ENCODE peak calls at places on chromosome 15, in eight cellular contexts. One of them, this sample, is unnamed.

GRCh38 chr15:19987389-19988048 is 554.1 kb downstream of the GOLGA6L6 start:
- DNase-seq in OCI-LY7: peak
- DNase-seq in PC-3: peak
- DNase-seq in uterus: no peak
- DNase-seq in CD8-positive, alpha-beta T cell: no peak
- DNase-seq in ovary: no peak
- DNase-seq in AG04450: no peak
- DNase-seq in breast epithelium: no peak
- DNase-seq in this sample: no peak

GRCh38 chr15:99057697-99058420 is 47.0 kb upstream of the SYNM start:
- DNase-seq in OCI-LY7: no peak
- DNase-seq in PC-3: no peak
- DNase-seq in uterus: no peak
- DNase-seq in CD8-positive, alpha-beta T cell: no peak
- DNase-seq in ovary: peak
- DNase-seq in AG04450: no peak
- DNase-seq in breast epithelium: no peak
- DNase-seq in this sample: no peak

GRCh38 chr15:80072285-80072684 is 12.8 kb downstream of the ZFAND6 start:
- DNase-seq in OCI-LY7: peak
- DNase-seq in PC-3: peak
- DNase-seq in uterus: no peak
- DNase-seq in CD8-positive, alpha-beta T cell: no peak
- DNase-seq in ovary: no peak
- DNase-seq in AG04450: peak
- DNase-seq in breast epithelium: no peak
- DNase-seq in this sample: no peak

GRCh38 chr15:29064731-29065130 is 179.0 kb downstream of the APBA2 start:
- DNase-seq in OCI-LY7: no peak
- DNase-seq in PC-3: no peak
- DNase-seq in uterus: no peak
- DNase-seq in CD8-positive, alpha-beta T cell: no peak
- DNase-seq in ovary: no peak
- DNase-seq in AG04450: no peak
- DNase-seq in breast epithelium: no peak
- DNase-seq in this sample: no peak

GRCh38 chr15:50256188-50257041 is 9.1 kb downstream of the HDC start:
- DNase-seq in OCI-LY7: no peak
- DNase-seq in PC-3: peak
- DNase-seq in uterus: no peak
- DNase-seq in CD8-positive, alpha-beta T cell: no peak
- DNase-seq in ovary: no peak
- DNase-seq in AG04450: peak
- DNase-seq in breast epithelium: no peak
- DNase-seq in this sample: no peak

GRCh38 chr15:95295311-95295710 is 1035.2 kb upstream of the NR2F2 start:
- DNase-seq in OCI-LY7: no peak
- DNase-seq in PC-3: no peak
- DNase-seq in uterus: no peak
- DNase-seq in CD8-positive, alpha-beta T cell: no peak
- DNase-seq in ovary: no peak
- DNase-seq in AG04450: no peak
- DNase-seq in breast epithelium: no peak
- DNase-seq in this sample: no peak

GRCh38 chr15:34049096-34049495 is 10.1 kb upstream of the AVEN start:
- DNase-seq in OCI-LY7: no peak
- DNase-seq in PC-3: peak
- DNase-seq in uterus: no peak
- DNase-seq in CD8-positive, alpha-beta T cell: no peak
- DNase-seq in ovary: no peak
- DNase-seq in AG04450: peak
- DNase-seq in breast epithelium: no peak
- DNase-seq in this sample: no peak

GRCh38 chr15:100245496-100245838 is 96.3 kb downstream of the ADAMTS17 start:
- DNase-seq in OCI-LY7: no peak
- DNase-seq in PC-3: no peak
- DNase-seq in uterus: no peak
- DNase-seq in CD8-positive, alpha-beta T cell: no peak
- DNase-seq in ovary: no peak
- DNase-seq in AG04450: no peak
- DNase-seq in breast epithelium: no peak
- DNase-seq in this sample: no peak

GRCh38 chr15:89785064-89785770 is 9.1 kb downstream of the MESP2 start:
- DNase-seq in OCI-LY7: no peak
- DNase-seq in PC-3: peak
- DNase-seq in uterus: no peak
- DNase-seq in CD8-positive, alpha-beta T cell: no peak
- DNase-seq in ovary: no peak
- DNase-seq in AG04450: no peak
- DNase-seq in breast epithelium: no peak
- DNase-seq in this sample: no peak

GRCh38 chr15:99427668-99428361 is 138.0 kb upstream of the MEF2A start:
- DNase-seq in OCI-LY7: no peak
- DNase-seq in PC-3: no peak
- DNase-seq in uterus: peak
- DNase-seq in CD8-positive, alpha-beta T cell: no peak
- DNase-seq in ovary: peak
- DNase-seq in AG04450: no peak
- DNase-seq in breast epithelium: peak
- DNase-seq in this sample: no peak

GRCh38 chr15:33278816-33279612 is 31.8 kb upstream of the RYR3 start:
- DNase-seq in OCI-LY7: no peak
- DNase-seq in PC-3: peak
- DNase-seq in uterus: no peak
- DNase-seq in CD8-positive, alpha-beta T cell: no peak
- DNase-seq in ovary: no peak
- DNase-seq in AG04450: peak
- DNase-seq in breast epithelium: no peak
- DNase-seq in this sample: no peak

GRCh38 chr15:82543155-82543554 is 2.9 kb upstream of the RPS17 start:
- DNase-seq in OCI-LY7: no peak
- DNase-seq in PC-3: no peak
- DNase-seq in uterus: no peak
- DNase-seq in CD8-positive, alpha-beta T cell: no peak
- DNase-seq in ovary: peak
- DNase-seq in AG04450: peak
- DNase-seq in breast epithelium: no peak
- DNase-seq in this sample: no peak

GRCh38 chr15:77516076-77516475 is 95.4 kb downstream of the HMG20A start:
- DNase-seq in OCI-LY7: no peak
- DNase-seq in PC-3: peak
- DNase-seq in uterus: no peak
- DNase-seq in CD8-positive, alpha-beta T cell: no peak
- DNase-seq in ovary: no peak
- DNase-seq in AG04450: no peak
- DNase-seq in breast epithelium: no peak
- DNase-seq in this sample: no peak

GRCh38 chr15:38549222-38549621 is 15.4 kb downstream of the RASGRP1 start:
- DNase-seq in OCI-LY7: no peak
- DNase-seq in PC-3: no peak
- DNase-seq in uterus: no peak
- DNase-seq in CD8-positive, alpha-beta T cell: no peak
- DNase-seq in ovary: no peak
- DNase-seq in AG04450: no peak
- DNase-seq in breast epithelium: no peak
- DNase-seq in this sample: no peak

GRCh38 chr15:34366271-34367043 is 539 bp downstream of the LPCAT4 start:
- DNase-seq in OCI-LY7: peak
- DNase-seq in PC-3: peak
- DNase-seq in uterus: peak
- DNase-seq in CD8-positive, alpha-beta T cell: peak
- DNase-seq in ovary: peak
- DNase-seq in AG04450: no peak
- DNase-seq in breast epithelium: no peak
- DNase-seq in this sample: peak

GRCh38 chr15:40307421-40308165 is at the start of gene PLCB2:
- DNase-seq in OCI-LY7: peak
- DNase-seq in PC-3: no peak
- DNase-seq in uterus: no peak
- DNase-seq in CD8-positive, alpha-beta T cell: peak
- DNase-seq in ovary: no peak
- DNase-seq in AG04450: no peak
- DNase-seq in breast epithelium: no peak
- DNase-seq in this sample: peak

DNA sequence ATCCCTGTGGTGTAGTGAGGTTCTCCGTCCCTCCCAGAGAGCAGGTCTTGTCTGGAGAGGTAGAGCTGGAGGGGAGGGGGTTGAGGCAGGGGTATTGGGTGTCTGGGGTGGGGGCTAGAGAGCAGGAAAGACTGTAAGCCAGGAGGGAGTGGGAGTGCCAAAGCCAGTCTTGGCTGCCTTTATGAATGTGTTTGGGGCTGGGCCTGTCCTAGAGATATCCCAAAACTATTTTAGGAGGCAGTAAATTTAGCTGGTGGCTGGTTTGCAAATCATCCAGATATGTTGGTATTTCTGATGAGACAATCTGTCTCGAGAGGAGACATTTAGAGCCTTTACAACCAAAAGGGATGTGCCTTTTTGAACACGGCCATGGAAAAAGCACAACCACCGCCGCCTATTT is 166.6 kb downstream of the TLE3 start:
- DNase-seq in OCI-LY7: no peak
- DNase-seq in PC-3: no peak
- DNase-seq in uterus: no peak
- DNase-seq in CD8-positive, alpha-beta T cell: no peak
- DNase-seq in ovary: no peak
- DNase-seq in AG04450: no peak
- DNase-seq in breast epithelium: no peak
- DNase-seq in this sample: no peak
- H3K27ac ChIP-seq in OCI-LY7: no peak
- H3K27ac ChIP-seq in PC-3: no peak
- H3K27ac ChIP-seq in uterus: no peak
- H3K27ac ChIP-seq in CD8-positive, alpha-beta T cell: no peak
- H3K27ac ChIP-seq in ovary: no peak
- H3K27ac ChIP-seq in AG04450: no peak
- H3K27ac ChIP-seq in breast epithelium: no peak
- H3K27ac ChIP-seq in this sample: no peak

GRCh38 chr15:70280781-70281180 is 183.1 kb upstream of the TLE3 start:
- DNase-seq in OCI-LY7: no peak
- DNase-seq in PC-3: no peak
- DNase-seq in uterus: no peak
- DNase-seq in CD8-positive, alpha-beta T cell: no peak
- DNase-seq in ovary: no peak
- DNase-seq in AG04450: no peak
- DNase-seq in breast epithelium: peak
- DNase-seq in this sample: no peak
- TF ChIP-seq CTCF in OCI-LY7: no peak
- TF ChIP-seq CTCF in PC-3: no peak
- TF ChIP-seq CTCF in uterus: no peak
- TF ChIP-seq CTCF in CD8-positive, alpha-beta T cell: no peak
- TF ChIP-seq CTCF in ovary: no peak
- TF ChIP-seq CTCF in AG04450: no peak
- TF ChIP-seq CTCF in breast epithelium: no peak
- TF ChIP-seq CTCF in this sample: no peak

GRCh38 chr15:86773766-86774165 is 694.1 kb downstream of the AGBL1 start:
- DNase-seq in OCI-LY7: no peak
- DNase-seq in PC-3: no peak
- DNase-seq in uterus: no peak
- DNase-seq in CD8-positive, alpha-beta T cell: no peak
- DNase-seq in ovary: no peak
- DNase-seq in AG04450: no peak
- DNase-seq in breast epithelium: no peak
- DNase-seq in this sample: no peak

GRCh38 chr15:86772369-86773059 is 692.8 kb downstream of the AGBL1 start:
- DNase-seq in OCI-LY7: no peak
- DNase-seq in PC-3: no peak
- DNase-seq in uterus: no peak
- DNase-seq in CD8-positive, alpha-beta T cell: no peak
- DNase-seq in ovary: no peak
- DNase-seq in AG04450: no peak
- DNase-seq in breast epithelium: no peak
- DNase-seq in this sample: no peak

GRCh38 chr15:86776120-86776519 is 696.4 kb downstream of the AGBL1 start:
- DNase-seq in OCI-LY7: no peak
- DNase-seq in PC-3: no peak
- DNase-seq in uterus: no peak
- DNase-seq in CD8-positive, alpha-beta T cell: no peak
- DNase-seq in ovary: no peak
- DNase-seq in AG04450: no peak
- DNase-seq in breast epithelium: no peak
- DNase-seq in this sample: no peak
- H3K27ac ChIP-seq in OCI-LY7: no peak
- H3K27ac ChIP-seq in PC-3: no peak
- H3K27ac ChIP-seq in uterus: no peak
- H3K27ac ChIP-seq in CD8-positive, alpha-beta T cell: no peak
- H3K27ac ChIP-seq in ovary: no peak
- H3K27ac ChIP-seq in AG04450: no peak
- H3K27ac ChIP-seq in breast epithelium: no peak
- H3K27ac ChIP-seq in this sample: no peak

GRCh38 chr15:27527490-27528067 is 556.6 kb downstream of the GABRG3 start:
- DNase-seq in OCI-LY7: no peak
- DNase-seq in PC-3: no peak
- DNase-seq in uterus: no peak
- DNase-seq in CD8-positive, alpha-beta T cell: no peak
- DNase-seq in ovary: no peak
- DNase-seq in AG04450: no peak
- DNase-seq in breast epithelium: no peak
- DNase-seq in this sample: no peak
- TF ChIP-seq CTCF in OCI-LY7: no peak
- TF ChIP-seq CTCF in PC-3: peak
- TF ChIP-seq CTCF in uterus: no peak
- TF ChIP-seq CTCF in CD8-positive, alpha-beta T cell: no peak
- TF ChIP-seq CTCF in ovary: no peak
- TF ChIP-seq CTCF in AG04450: no peak
- TF ChIP-seq CTCF in breast epithelium: no peak
- TF ChIP-seq CTCF in this sample: no peak